ENCODE peak calls at places on chromosome 15, in seven cellular contexts. Q is RWPE1, T is left colon, E is GM13977, L is A172, B is GM23248, X is activated T-helper 1 cell treated with Interleukin-2 at 50 U/mL for 16 hours. P is an unnamed sample.
A peak's percentile ranks its signal among the peaks of the same experiment; 100 is the strongest.

GRCh38 chr15:29924750-29925149 is 102.5 kb upstream of the TJP1 start:
- DNase-seq in Q (peak; percentile 78), T (no peak), E (no peak), L (peak; percentile 92), B (peak; percentile 48), X (no peak), P (no peak)

GRCh38 chr15:66089049-66089448 is 164.5 kb downstream of the MEGF11 start:
- DNase-seq in Q (no peak), T (no peak), E (no peak), L (no peak), B (no peak), X (no peak), P (no peak)

GRCh38 chr15:65384505-65384894 is 6.7 kb upstream of the IGDCC3 start:
- DNase-seq in Q (no peak), T (no peak), E (no peak), L (no peak), B (no peak), X (no peak), P (no peak)

GRCh38 chr15:77025471-77025901 is 30.6 kb downstream of the PSTPIP1 start:
- DNase-seq in Q (no peak), T (peak; percentile 3), E (no peak), L (no peak), B (no peak), X (no peak), P (no peak)

GRCh38 chr15:89107984-89108383 is 19.7 kb downstream of the ABHD2 start:
- DNase-seq in Q (no peak), T (no peak), E (no peak), L (no peak), B (no peak), X (no peak), P (no peak)

GRCh38 chr15:44188810-44189209 is 6.3 kb downstream of the FRMD5 start:
- DNase-seq in Q (no peak), T (no peak), E (no peak), L (no peak), B (no peak), X (no peak), P (no peak)

GRCh38 chr15:30984542-30984941 is 6.9 kb downstream of the MTMR10 start:
- DNase-seq in Q (no peak), T (no peak), E (no peak), L (no peak), B (no peak), X (no peak), P (no peak)

GRCh38 chr15:99070268-99070667 is 34.6 kb upstream of the SYNM start:
- DNase-seq in Q (no peak), T (no peak), E (no peak), L (peak; percentile 38), B (no peak), X (no peak), P (no peak)

GRCh38 chr15:93467327-93467726 is 378.3 kb upstream of the RGMA start:
- DNase-seq in Q (no peak), T (peak; percentile 5), E (no peak), L (no peak), B (peak; percentile 14), X (no peak), P (no peak)

GRCh38 chr15:40691737-40692136 is 3.2 kb upstream of the RAD51 start:
- DNase-seq in Q (no peak), T (no peak), E (no peak), L (no peak), B (no peak), X (no peak), P (no peak)

GRCh38 chr15:33150993-33151392 is 43.5 kb downstream of the FMN1 start:
- DNase-seq in Q (no peak), T (no peak), E (no peak), L (no peak), B (no peak), X (no peak), P (no peak)